ENCODE peak calls at places on chromosomes 16 and 17, in four cellular contexts. One of them, this sample, is unnamed.
A peak's percentile ranks its signal among the peaks of the same experiment; 100 is the strongest.

GRCh38 chr16:27175888-27176287 is 27.4 kb upstream of the KDM8 start:
- DNase-seq in body of pancreas: no peak
- DNase-seq in left lung: no peak
- DNase-seq in epithelial cell of esophagus: no peak
- DNase-seq in this sample: no peak

GRCh38 chr17:7587420-7587786 is 2.5 kb downstream of the SOX15 start:
- DNase-seq in body of pancreas: no peak
- DNase-seq in left lung: no peak
- DNase-seq in epithelial cell of esophagus: peak; percentile 85
- DNase-seq in this sample: peak; percentile 88

GRCh38 chr17:16033729-16034349 is 34.2 kb downstream of the TTC19 start:
- DNase-seq in body of pancreas: no peak
- DNase-seq in left lung: no peak
- DNase-seq in epithelial cell of esophagus: no peak
- DNase-seq in this sample: no peak

GRCh38 chr16:66224636-66225035 is 141.9 kb upstream of the CDH5 start:
- DNase-seq in body of pancreas: no peak
- DNase-seq in left lung: no peak
- DNase-seq in epithelial cell of esophagus: no peak
- DNase-seq in this sample: no peak

GRCh38 chr17:349666-350065 is 2.9 kb downstream of the RPH3AL start:
- DNase-seq in body of pancreas: no peak
- DNase-seq in left lung: no peak
- DNase-seq in epithelial cell of esophagus: no peak
- DNase-seq in this sample: no peak

GRCh38 chr16:89113661-89114060 is 20.0 kb downstream of the ACSF3 start:
- DNase-seq in body of pancreas: no peak
- DNase-seq in left lung: peak; percentile 75
- DNase-seq in epithelial cell of esophagus: no peak
- DNase-seq in this sample: no peak

GRCh38 chr17:68437979-68438877 is 19.1 kb downstream of the WIPI1 start:
- DNase-seq in body of pancreas: peak; percentile 71
- DNase-seq in left lung: peak; percentile 78
- DNase-seq in epithelial cell of esophagus: no peak
- DNase-seq in this sample: no peak

GRCh38 chr17:16980813-16981731 is 9.2 kb upstream of the TNFRSF13B start:
- DNase-seq in body of pancreas: no peak
- DNase-seq in left lung: no peak
- DNase-seq in epithelial cell of esophagus: peak; percentile 16
- DNase-seq in this sample: no peak

GRCh38 chr17:49915670-49916069 is 53.3 kb upstream of the DLX4 start:
- DNase-seq in body of pancreas: no peak
- DNase-seq in left lung: no peak
- DNase-seq in epithelial cell of esophagus: no peak
- DNase-seq in this sample: no peak

GRCh38 chr16:71214771-71215381 is 15.6 kb downstream of the HYDIN start:
- DNase-seq in body of pancreas: no peak
- DNase-seq in left lung: no peak
- DNase-seq in epithelial cell of esophagus: peak; percentile 30
- DNase-seq in this sample: no peak
- TF ChIP-seq CTCF in body of pancreas: no peak
- TF ChIP-seq CTCF in left lung: no peak
- TF ChIP-seq CTCF in epithelial cell of esophagus: peak; percentile 18
- TF ChIP-seq CTCF in this sample: no peak

GRCh38 chr17:8753136-8753975 is 5.0 kb downstream of the SPDYE4 start:
- DNase-seq in body of pancreas: no peak
- DNase-seq in left lung: no peak
- DNase-seq in epithelial cell of esophagus: no peak
- DNase-seq in this sample: no peak

GRCh38 chr17:8757189-8757588 is 1.2 kb downstream of the SPDYE4 start:
- DNase-seq in body of pancreas: no peak
- DNase-seq in left lung: peak; percentile 58
- DNase-seq in epithelial cell of esophagus: no peak
- DNase-seq in this sample: no peak

GRCh38 chr17:8754890-8755289 is 3.5 kb downstream of the SPDYE4 start:
- DNase-seq in body of pancreas: no peak
- DNase-seq in left lung: no peak
- DNase-seq in epithelial cell of esophagus: no peak
- DNase-seq in this sample: no peak

GRCh38 chr17:8755590-8756255 is 2.6 kb downstream of the SPDYE4 start:
- DNase-seq in body of pancreas: no peak
- DNase-seq in left lung: no peak
- DNase-seq in epithelial cell of esophagus: no peak
- DNase-seq in this sample: no peak

DNA sequence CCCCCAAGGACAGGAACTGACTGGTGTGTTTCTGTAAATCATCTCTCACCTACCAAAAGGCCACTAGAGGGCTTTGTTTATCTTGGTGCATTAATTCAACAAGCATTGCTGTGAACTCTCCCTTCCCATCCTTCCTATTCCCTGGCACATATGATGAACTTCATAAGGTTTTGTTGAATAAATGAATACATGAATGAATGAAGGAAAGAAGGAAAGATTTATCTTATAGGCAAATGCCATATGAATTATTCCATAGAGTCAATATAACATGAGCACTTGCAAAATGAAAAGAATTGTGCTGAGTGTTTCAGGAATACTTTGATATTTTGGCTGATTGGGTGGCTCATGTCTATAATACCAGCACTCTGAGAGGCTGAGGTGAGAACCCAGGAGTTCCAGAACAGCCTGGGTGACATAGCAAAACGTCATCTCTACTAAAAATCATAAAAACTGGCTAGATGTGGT is 4.3 kb downstream of the SPDYE4 start:
- DNase-seq in body of pancreas: no peak
- DNase-seq in left lung: no peak
- DNase-seq in epithelial cell of esophagus: peak; percentile 43
- DNase-seq in this sample: no peak
- TF ChIP-seq CTCF in body of pancreas: no peak
- TF ChIP-seq CTCF in left lung: peak; percentile 16
- TF ChIP-seq CTCF in epithelial cell of esophagus: peak; percentile 53
- TF ChIP-seq CTCF in this sample: peak; percentile 52

GRCh38 chr17:45639297-45639849 is 144.7 kb upstream of the CRHR1 start:
- DNase-seq in body of pancreas: no peak
- DNase-seq in left lung: no peak
- DNase-seq in epithelial cell of esophagus: peak; percentile 14
- DNase-seq in this sample: no peak

GRCh38 chr17:45643591-45643990 is 140.5 kb upstream of the CRHR1 start:
- DNase-seq in body of pancreas: no peak
- DNase-seq in left lung: no peak
- DNase-seq in epithelial cell of esophagus: no peak
- DNase-seq in this sample: no peak

GRCh38 chr17:45645330-45645729 is 138.8 kb upstream of the CRHR1 start:
- DNase-seq in body of pancreas: no peak
- DNase-seq in left lung: no peak
- DNase-seq in epithelial cell of esophagus: no peak
- DNase-seq in this sample: no peak

GRCh38 chr17:45641541-45641940 is 142.6 kb upstream of the CRHR1 start:
- DNase-seq in body of pancreas: no peak
- DNase-seq in left lung: no peak
- DNase-seq in epithelial cell of esophagus: no peak
- DNase-seq in this sample: no peak

DNA sequence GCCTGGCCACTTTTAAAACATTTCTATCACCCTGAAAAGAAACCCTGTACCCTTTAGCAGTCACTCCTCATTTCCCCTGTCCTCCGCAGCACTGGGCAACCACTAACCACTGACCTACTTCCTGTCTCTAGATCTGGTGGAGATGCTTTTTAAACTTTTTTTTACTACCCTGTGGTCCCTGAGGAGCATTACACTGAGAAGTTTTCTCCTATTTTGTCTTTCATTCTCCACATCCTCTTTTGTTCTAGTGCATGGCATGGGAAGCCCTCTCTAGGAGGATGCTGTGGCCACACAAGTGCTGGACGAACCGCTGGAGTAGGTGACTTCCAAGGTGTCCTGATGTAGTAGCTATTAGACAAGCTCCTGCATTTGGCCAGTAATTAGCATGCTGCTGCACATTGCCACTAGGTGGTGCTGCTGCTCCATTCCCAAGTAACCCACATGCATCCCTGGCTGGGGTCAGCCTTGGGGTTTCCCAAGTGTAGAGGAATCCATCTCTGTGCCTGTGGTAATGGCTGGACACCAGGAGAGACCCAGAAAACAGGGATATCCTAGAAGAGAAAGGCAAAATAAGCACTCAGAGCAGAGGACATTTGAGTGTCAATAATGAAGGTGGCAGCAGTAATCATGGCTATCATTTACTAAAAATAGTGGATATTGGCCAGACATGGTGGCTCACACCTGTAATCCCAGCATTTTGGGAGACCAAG is 143.8 kb upstream of the CRHR1 start:
- DNase-seq in body of pancreas: peak; percentile 74
- DNase-seq in left lung: no peak
- DNase-seq in epithelial cell of esophagus: peak; percentile 77
- DNase-seq in this sample: peak; percentile 23
- TF ChIP-seq CTCF in body of pancreas: peak; percentile 95
- TF ChIP-seq CTCF in left lung: peak; percentile 89
- TF ChIP-seq CTCF in epithelial cell of esophagus: peak; percentile 98
- TF ChIP-seq CTCF in this sample: peak; percentile 99

DNA sequence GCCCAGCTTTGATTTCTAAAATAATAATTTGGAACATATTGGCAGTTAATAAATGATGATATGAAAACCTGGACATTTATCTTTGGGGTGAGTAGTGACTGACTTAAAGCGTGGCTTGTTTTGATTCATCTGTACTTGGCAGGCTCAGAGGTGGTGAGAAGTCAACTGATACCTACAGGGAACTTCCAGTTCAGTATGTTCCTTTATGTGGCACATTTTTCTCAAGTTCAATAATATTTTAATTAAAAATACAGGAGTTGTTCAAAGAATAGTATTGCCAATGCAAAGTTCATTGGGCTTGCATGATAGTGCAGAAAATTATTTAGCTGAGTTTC is 34.3 kb downstream of the SLC47A1 start:
- DNase-seq in body of pancreas: no peak
- DNase-seq in left lung: no peak
- DNase-seq in epithelial cell of esophagus: no peak
- DNase-seq in this sample: no peak
- TF ChIP-seq CTCF in body of pancreas: no peak
- TF ChIP-seq CTCF in left lung: no peak
- TF ChIP-seq CTCF in epithelial cell of esophagus: no peak
- TF ChIP-seq CTCF in this sample: no peak

DNA sequence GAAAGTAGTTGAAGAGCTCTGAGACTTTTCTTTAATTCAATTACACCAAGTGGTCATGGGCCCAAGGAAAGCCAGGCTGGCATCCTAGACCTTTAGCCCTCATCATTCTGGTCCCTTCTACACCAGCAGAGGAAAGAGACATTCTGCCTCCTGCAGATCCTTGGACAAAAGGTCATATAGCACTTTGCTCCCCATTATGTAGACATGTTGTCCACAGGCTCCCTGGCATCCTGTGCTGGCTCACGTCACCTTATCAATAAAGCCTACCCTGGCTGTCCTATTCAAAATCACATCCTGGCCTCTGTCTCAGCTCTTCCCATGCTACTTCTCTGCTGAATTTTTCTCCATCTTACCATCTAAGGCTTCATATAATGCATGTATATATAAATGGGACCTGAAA is 61.6 kb upstream of the MAF start:
- DNase-seq in body of pancreas: no peak
- DNase-seq in left lung: no peak
- DNase-seq in epithelial cell of esophagus: no peak
- DNase-seq in this sample: no peak
- TF ChIP-seq CTCF in body of pancreas: no peak
- TF ChIP-seq CTCF in left lung: no peak
- TF ChIP-seq CTCF in epithelial cell of esophagus: no peak
- TF ChIP-seq CTCF in this sample: no peak

GRCh38 chr16:87409153-87409552 is 17.0 kb downstream of the MAP1LC3B start:
- DNase-seq in body of pancreas: no peak
- DNase-seq in left lung: peak; percentile 25
- DNase-seq in epithelial cell of esophagus: no peak
- DNase-seq in this sample: no peak

GRCh38 chr16:87410958-87411357 is 18.8 kb downstream of the MAP1LC3B start:
- DNase-seq in body of pancreas: no peak
- DNase-seq in left lung: peak; percentile 68
- DNase-seq in epithelial cell of esophagus: no peak
- DNase-seq in this sample: no peak

GRCh38 chr16:87409781-87410180 is 17.6 kb downstream of the MAP1LC3B start:
- DNase-seq in body of pancreas: no peak
- DNase-seq in left lung: peak; percentile 27
- DNase-seq in epithelial cell of esophagus: no peak
- DNase-seq in this sample: no peak

GRCh38 chr16:87411375-87412271 is 19.5 kb downstream of the MAP1LC3B start:
- DNase-seq in body of pancreas: no peak
- DNase-seq in left lung: peak; percentile 72
- DNase-seq in epithelial cell of esophagus: no peak
- DNase-seq in this sample: no peak

GRCh38 chr16:87410530-87410929 is 18.4 kb downstream of the MAP1LC3B start:
- DNase-seq in body of pancreas: no peak
- DNase-seq in left lung: peak; percentile 51
- DNase-seq in epithelial cell of esophagus: no peak
- DNase-seq in this sample: no peak
- TF ChIP-seq CTCF in body of pancreas: no peak
- TF ChIP-seq CTCF in left lung: no peak
- TF ChIP-seq CTCF in epithelial cell of esophagus: no peak
- TF ChIP-seq CTCF in this sample: no peak

DNA sequence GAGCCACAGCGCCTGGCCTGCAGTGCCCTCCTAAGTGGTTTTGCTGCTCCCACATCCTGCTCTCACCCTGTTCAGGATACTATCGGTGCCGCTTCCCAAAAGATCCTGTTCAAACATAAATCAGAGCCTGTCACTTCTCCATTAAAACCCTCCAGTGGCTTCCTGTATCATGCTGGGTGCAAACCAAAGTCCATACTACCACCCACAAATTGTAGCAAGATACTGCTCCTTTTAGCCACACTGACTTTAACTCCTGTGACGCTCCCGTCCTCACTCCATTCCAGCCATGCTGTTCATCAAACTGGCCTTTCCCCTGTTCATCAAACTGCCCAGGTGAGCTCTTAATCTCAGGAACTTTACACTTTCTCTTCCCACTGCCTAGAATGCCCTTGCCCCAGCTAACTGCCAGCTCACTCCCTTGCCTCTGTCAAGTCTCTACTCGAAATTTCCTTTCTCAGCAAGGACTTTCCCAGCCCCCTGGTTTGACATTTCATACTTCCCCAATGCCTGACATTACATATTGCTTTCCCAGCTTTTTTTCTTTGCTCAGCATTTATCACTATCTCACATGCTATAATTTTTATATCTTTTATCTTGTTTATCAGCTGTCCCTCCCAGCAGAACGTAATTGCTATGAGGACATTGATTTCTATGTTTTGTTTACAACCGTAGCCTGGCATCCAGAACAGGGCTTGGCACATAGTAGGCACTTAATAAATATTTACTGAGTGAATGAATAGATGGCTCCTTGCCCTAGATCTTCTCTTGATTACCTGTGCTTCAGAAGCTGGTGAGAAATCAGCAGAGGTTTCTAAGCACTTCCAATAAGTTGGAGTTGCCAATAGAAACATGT is 44.3 kb upstream of the SMURF2 start:
- DNase-seq in body of pancreas: peak; percentile 46
- DNase-seq in left lung: no peak
- DNase-seq in epithelial cell of esophagus: peak; percentile 89
- DNase-seq in this sample: no peak
- TF ChIP-seq CTCF in body of pancreas: no peak
- TF ChIP-seq CTCF in left lung: no peak
- TF ChIP-seq CTCF in epithelial cell of esophagus: no peak
- TF ChIP-seq CTCF in this sample: no peak

GRCh38 chr16:54817432-54817831 is 113.2 kb upstream of the IRX5 start:
- DNase-seq in body of pancreas: no peak
- DNase-seq in left lung: no peak
- DNase-seq in epithelial cell of esophagus: peak; percentile 70
- DNase-seq in this sample: peak; percentile 11
- TF ChIP-seq CTCF in body of pancreas: no peak
- TF ChIP-seq CTCF in left lung: no peak
- TF ChIP-seq CTCF in epithelial cell of esophagus: peak; percentile 72
- TF ChIP-seq CTCF in this sample: peak; percentile 40

This sample was measured in AG09309.